ENCODE peak calls at places on chromosomes 7 and 10, in seven cellular contexts. Y, F, T, J, O, L and H are unnamed samples.

GRCh38 chr10:48462482-48463020 is 142.3 kb downstream of the ARHGAP22 start:
- DNase-seq in Y (no peak), F (no peak), T (no peak), J (no peak), O (no peak), L (no peak), H (no peak)

GRCh38 chr7:112163021-112163310 is 43.2 kb downstream of the DOCK4 start:
- DNase-seq in Y (no peak), F (no peak), T (no peak), J (no peak), O (no peak), L (no peak), H (no peak)

GRCh38 chr7:45686441-45687184 is 112.4 kb downstream of the ADCY1 start:
- DNase-seq in Y (no peak), F (no peak), T (no peak), J (no peak), O (no peak), L (no peak), H (no peak)

GRCh38 chr7:131265227-131265626 is 62.4 kb upstream of the MKLN1 start:
- DNase-seq in Y (no peak), F (no peak), T (no peak), J (no peak), O (no peak), L (no peak), H (no peak)

GRCh38 chr7:13262929-13263530 is 575.6 kb downstream of the ARL4A start:
- DNase-seq in Y (no peak), F (no peak), T (peak; percentile 55), J (peak; percentile 22), O (peak; percentile 43), L (no peak), H (no peak)

GRCh38 chr7:19020711-19021110 is 96.7 kb downstream of the TWIST1 start:
- DNase-seq in Y (no peak), F (no peak), T (peak; percentile 9), J (no peak), O (peak; percentile 46), L (no peak), H (no peak)

GRCh38 chr7:88758355-88759215 is 915 bp upstream of the ZNF804B start:
- DNase-seq in Y (no peak), F (peak; percentile 20), T (no peak), J (no peak), O (peak; percentile 5), L (no peak), H (no peak)

GRCh38 chr7:149762610-149763009 is 10.8 kb downstream of the ZNF467 start:
- DNase-seq in Y (no peak), F (no peak), T (no peak), J (no peak), O (no peak), L (no peak), H (no peak)

GRCh38 chr7:113819474-113819873 is 99.3 kb downstream of the PPP1R3A start:
- DNase-seq in Y (no peak), F (no peak), T (no peak), J (peak; percentile 46), O (no peak), L (no peak), H (no peak)

GRCh38 chr7:159026271-159027047 is 118.2 kb downstream of the VIPR2 start:
- DNase-seq in Y (no peak), F (no peak), T (no peak), J (peak; percentile 59), O (no peak), L (peak; percentile 8), H (no peak)

GRCh38 chr10:31129261-31129660 is 97.6 kb upstream of the ZNF438 start:
- DNase-seq in Y (no peak), F (no peak), T (peak; percentile 46), J (peak; percentile 75), O (peak; percentile 84), L (no peak), H (no peak)

GRCh38 chr10:71213761-71214440 is 1.5 kb downstream of the UNC5B start:
- DNase-seq in Y (peak; percentile 50), F (no peak), T (peak; percentile 70), J (peak; percentile 46), O (peak; percentile 94), L (no peak), H (peak; percentile 55)

GRCh38 chr10:71213127-71213616 is 802 bp downstream of the UNC5B start:
- DNase-seq in Y (peak; percentile 84), F (peak; percentile 50), T (peak; percentile 65), J (peak; percentile 49), O (peak; percentile 82), L (no peak), H (peak; percentile 56)

GRCh38 chr10:71211053-71211452 is 1.3 kb upstream of the UNC5B start:
- DNase-seq in Y (peak; percentile 33), F (no peak), T (no peak), J (no peak), O (no peak), L (no peak), H (no peak)

GRCh38 chr10:71211759-71212248 is 566 bp upstream of the UNC5B start:
- DNase-seq in Y (peak; percentile 32), F (no peak), T (no peak), J (no peak), O (no peak), L (no peak), H (no peak)

GRCh38 chr10:71212249-71213126 is at the start of gene UNC5B:
- DNase-seq in Y (peak; percentile 94), F (peak; percentile 92), T (peak; percentile 81), J (peak; percentile 79), O (peak; percentile 88), L (peak; percentile 91), H (no peak)
- TF ChIP-seq CTCF in Y (peak; percentile 55), F (peak; percentile 61), T (peak; percentile 64), J (peak; percentile 18), O (peak; percentile 23), L (peak; percentile 56), H (peak; percentile 41)

DNA sequence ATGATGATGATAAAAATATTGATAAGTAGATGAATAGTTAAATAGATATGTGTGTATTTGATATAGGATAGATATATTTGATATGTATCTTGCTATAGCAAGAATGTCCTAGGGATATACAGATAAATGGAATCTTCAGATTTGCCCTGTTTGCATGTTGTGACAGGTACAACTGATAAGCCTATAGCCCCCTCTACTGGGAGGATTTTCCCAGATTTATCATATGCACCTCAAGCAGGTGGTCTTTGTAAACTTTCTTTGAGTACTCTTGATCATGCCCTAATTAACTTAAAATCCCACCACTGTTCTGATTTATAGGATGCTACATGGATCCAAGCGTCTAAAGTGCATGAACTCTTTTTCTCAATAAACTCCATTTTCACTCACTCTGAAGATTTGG is 1050.7 kb downstream of the SORCS3 start:
- DNase-seq in Y (no peak), F (no peak), T (no peak), J (no peak), O (no peak), L (no peak), H (no peak)
- TF ChIP-seq CTCF in Y (peak; percentile 43), F (peak; percentile 28), T (no peak), J (no peak), O (no peak), L (peak; percentile 59), H (no peak)

DNA sequence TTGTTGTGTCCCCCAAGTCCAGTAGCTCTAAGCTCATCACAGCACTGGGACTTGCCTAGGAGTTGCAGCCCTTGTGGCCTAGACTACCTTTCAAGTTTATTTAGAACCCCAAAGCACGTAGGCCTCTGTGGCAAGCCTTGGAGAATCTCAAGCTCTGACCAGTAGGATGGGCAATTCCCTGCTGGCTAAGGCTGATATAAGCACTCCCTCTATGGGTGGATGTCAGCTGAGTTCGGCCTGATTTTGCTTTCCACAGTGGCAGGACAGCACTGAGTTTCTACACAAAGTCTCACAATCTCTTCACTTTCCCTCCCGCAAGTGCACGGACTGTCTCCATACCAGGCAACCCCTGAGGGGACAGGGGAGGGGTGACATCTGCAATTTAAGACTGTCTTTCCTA is 886.4 kb upstream of the LRRN3 start:
- DNase-seq in Y (peak; percentile 42), F (no peak), T (peak; percentile 56), J (peak; percentile 22), O (no peak), L (no peak), H (no peak)
- TF ChIP-seq CTCF in Y (no peak), F (no peak), T (peak; percentile 77), J (peak; percentile 64), O (no peak), L (peak; percentile 26), H (peak; percentile 12)

DNA sequence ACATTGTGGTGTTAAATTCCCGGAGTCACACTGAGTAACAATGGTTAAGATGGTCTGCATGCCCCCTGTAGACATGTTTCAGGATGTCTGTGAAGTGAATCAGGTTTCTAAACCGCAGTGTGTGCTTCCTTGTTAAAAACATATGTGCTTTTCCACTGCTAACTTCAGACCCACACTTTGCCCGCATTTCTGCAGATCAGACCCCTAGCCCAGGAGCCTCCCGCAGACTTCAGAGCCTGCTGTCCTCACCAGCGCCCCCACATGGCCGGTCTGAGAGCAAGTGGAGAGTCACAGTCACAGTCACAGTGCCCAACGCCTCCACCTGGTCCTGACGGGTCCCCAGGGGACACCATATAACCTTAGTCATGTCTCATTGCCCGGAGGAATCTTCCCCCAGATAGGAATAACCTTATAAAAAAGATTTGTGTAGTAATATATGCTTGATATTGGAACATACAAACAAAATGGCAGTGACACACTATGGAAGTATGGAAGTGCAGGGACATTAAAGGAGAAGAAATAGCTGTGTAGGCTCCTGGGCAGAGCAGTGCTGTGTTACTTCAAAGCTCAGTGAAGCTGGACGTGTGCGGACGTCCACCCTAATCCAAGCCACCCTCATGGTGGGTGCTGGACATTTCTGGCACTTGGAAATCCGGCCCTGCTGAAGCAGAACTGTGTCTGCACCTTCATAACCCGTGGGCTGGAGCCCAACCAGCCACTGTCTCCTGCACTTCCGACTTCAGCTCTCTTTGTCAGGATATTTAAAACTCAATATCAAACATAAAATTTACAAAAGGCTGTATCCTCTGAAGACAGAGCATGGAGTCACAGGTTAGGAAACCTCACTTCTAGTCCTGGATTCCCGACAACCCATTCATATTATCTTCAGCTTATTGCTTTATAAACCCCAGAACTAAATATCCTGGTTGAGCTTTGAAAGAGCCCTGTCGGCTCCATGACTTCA is 29.0 kb downstream of the GSTO2 start:
- DNase-seq in Y (no peak), F (no peak), T (peak; percentile 39), J (peak; percentile 84), O (peak; percentile 73), L (peak; percentile 26), H (no peak)
- TF ChIP-seq CTCF in Y (no peak), F (peak; percentile 32), T (peak; percentile 84), J (peak; percentile 93), O (peak; percentile 56), L (peak; percentile 56), H (peak; percentile 79)

DNA sequence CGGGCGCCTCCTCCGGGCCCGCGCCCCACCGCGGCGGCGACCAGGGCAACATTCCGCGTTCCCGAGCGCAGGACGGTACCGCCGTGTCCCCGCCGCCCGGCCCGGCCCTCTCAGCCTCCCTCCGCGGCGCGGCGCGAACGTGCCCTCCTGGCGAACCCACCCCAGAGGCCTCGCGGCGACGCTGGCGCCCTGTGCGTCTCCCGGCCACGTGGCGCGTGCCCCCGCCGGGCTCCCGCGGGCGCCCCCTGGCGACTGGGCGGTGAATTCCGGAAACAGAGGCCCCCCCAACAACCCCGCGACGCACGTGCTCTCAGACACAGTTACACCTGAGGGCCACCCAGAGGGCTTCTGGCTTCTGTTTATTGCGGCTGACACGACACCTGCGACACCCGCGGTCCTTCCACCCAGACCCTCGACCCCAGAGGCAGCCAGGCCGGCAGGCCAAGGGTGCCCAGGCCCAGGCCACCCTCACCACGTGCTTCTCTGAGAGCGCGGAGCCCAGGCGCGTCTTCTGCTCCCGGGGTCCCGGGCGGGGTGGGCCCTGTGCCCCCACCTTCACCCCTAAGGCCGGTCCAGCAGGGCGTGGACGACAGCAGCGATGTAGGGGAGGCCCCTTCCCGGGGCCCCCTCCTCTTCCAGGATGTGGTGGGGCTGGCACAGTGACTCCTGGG is at the start of gene SAP25:
- DNase-seq in Y (no peak), F (no peak), T (no peak), J (no peak), O (no peak), L (no peak), H (no peak)
- TF ChIP-seq CTCF in Y (no peak), F (no peak), T (no peak), J (peak; percentile 15), O (no peak), L (no peak), H (peak; percentile 1)